ENCODE peak calls at places on chromosomes 1 and 21, in nine cellular contexts. K, M, Q, B, C, U, G, F and W are unnamed samples. For H3K4me1, the result is how much of the 10 kb centered on the place peaks cover.

GRCh38 chr1:220370041-220370700 is 97.9 kb upstream of the RAB3GAP2 start:
- DNase-seq in K (peak), M (no peak), Q (peak), B (peak), C (no peak), U (peak), G (no peak), F (no peak), W (peak)

GRCh38 chr1:39625462-39626273 is 13.8 kb downstream of the HEYL start:
- DNase-seq in K (peak), M (no peak), Q (peak), B (no peak), C (peak), U (no peak), G (no peak), F (peak), W (no peak)

GRCh38 chr1:36134805-36135339 is 9.8 kb upstream of the COL8A2 start:
- DNase-seq in K (peak), M (peak), Q (peak), B (peak), C (peak), U (peak), G (peak), F (peak), W (peak)

GRCh38 chr1:184649500-184649899 is 105.2 kb downstream of the EDEM3 start:
- DNase-seq in K (peak), M (no peak), Q (peak), B (no peak), C (no peak), U (no peak), G (no peak), F (no peak), W (no peak)

GRCh38 chr1:117672756-117673155 is 66.9 kb downstream of the TENT5C start:
- DNase-seq in K (no peak), M (no peak), Q (no peak), B (no peak), C (no peak), U (no peak), G (peak), F (peak), W (no peak)

GRCh38 chr21:26934383-26934782 is 32.5 kb downstream of the ADAMTS5 start:
- DNase-seq in K (no peak), M (no peak), Q (no peak), B (no peak), C (no peak), U (no peak), G (no peak), F (no peak), W (no peak)

GRCh38 chr1:55916480-55916879 is 662.9 kb downstream of the PLPP3 start:
- DNase-seq in K (peak), M (no peak), Q (peak), B (peak), C (no peak), U (no peak), G (no peak), F (no peak), W (no peak)

GRCh38 chr1:110130989-110131388 is 18.7 kb downstream of the UBL4B start:
- DNase-seq in K (no peak), M (no peak), Q (no peak), B (no peak), C (no peak), U (peak), G (no peak), F (no peak), W (no peak)

GRCh38 chr1:100267284-100267683 is 1.3 kb downstream of the RTCA start:
- DNase-seq in K (no peak), M (no peak), Q (no peak), B (no peak), C (no peak), U (no peak), G (no peak), F (no peak), W (no peak)

GRCh38 chr1:183568176-183569041 is 21.9 kb downstream of the NCF2 start:
- DNase-seq in K (no peak), M (no peak), Q (no peak), B (no peak), C (no peak), U (no peak), G (no peak), F (no peak), W (no peak)

GRCh38 chr1:4025752-4026151 is 125.7 kb upstream of the C1orf174 start:
- DNase-seq in K (no peak), M (no peak), Q (no peak), B (no peak), C (no peak), U (no peak), G (no peak), F (no peak), W (no peak)

GRCh38 chr1:197731449-197731848 is 43.8 kb downstream of the DENND1B start:
- DNase-seq in K (no peak), M (no peak), Q (no peak), B (no peak), C (no peak), U (no peak), G (no peak), F (no peak), W (no peak)

GRCh38 chr1:40876891-40877290 is 14.7 kb upstream of the CITED4 start:
- DNase-seq in K (no peak), M (no peak), Q (peak), B (no peak), C (no peak), U (no peak), G (no peak), F (no peak), W (no peak)

GRCh38 chr1:218322762-218323161 is 22.4 kb upstream of the TGFB2 start:
- DNase-seq in K (no peak), M (no peak), Q (no peak), B (no peak), C (no peak), U (no peak), G (no peak), F (no peak), W (no peak)

GRCh38 chr1:74766579-74766978 is 33.6 kb downstream of the TYW3 start:
- DNase-seq in K (no peak), M (no peak), Q (peak), B (no peak), C (no peak), U (no peak), G (no peak), F (no peak), W (no peak)

GRCh38 chr1:108000620-108001105 is 35.7 kb upstream of the VAV3 start:
- DNase-seq in K (peak), M (no peak), Q (peak), B (peak), C (peak), U (no peak), G (no peak), F (peak), W (no peak)

GRCh38 chr1:41045740-41046139 is 24.2 kb upstream of the SLFNL1 start:
- DNase-seq in K (peak), M (no peak), Q (peak), B (peak), C (no peak), U (no peak), G (no peak), F (no peak), W (peak)

GRCh38 chr21:21001591-21002100 is 3.4 kb downstream of the NCAM2 start:
- DNase-seq in K (no peak), M (no peak), Q (no peak), B (no peak), C (no peak), U (no peak), G (no peak), F (no peak), W (no peak)

GRCh38 chr1:16631248-16632043 is 18.1 kb upstream of the NBPF1 start:
- DNase-seq in K (no peak), M (no peak), Q (no peak), B (no peak), C (peak), U (no peak), G (peak), F (peak), W (no peak)

GRCh38 chr1:155080250-155081228 is 1.9 kb downstream of the EFNA3 start:
- DNase-seq in K (no peak), M (no peak), Q (no peak), B (no peak), C (no peak), U (peak), G (peak), F (no peak), W (no peak)

GRCh38 chr1:31621498-31621820 is 4.0 kb downstream of the HCRTR1 start:
- DNase-seq in K (no peak), M (no peak), Q (no peak), B (no peak), C (no peak), U (no peak), G (no peak), F (no peak), W (no peak)

GRCh38 chr21:14977814-14978213 is 87.0 kb downstream of the NRIP1 start:
- DNase-seq in K (no peak), M (no peak), Q (no peak), B (no peak), C (no peak), U (no peak), G (no peak), F (no peak), W (no peak)

GRCh38 chr1:199780948-199781347 is 246.6 kb upstream of the NR5A2 start:
- DNase-seq in K (peak), M (no peak), Q (peak), B (peak), C (no peak), U (no peak), G (no peak), F (no peak), W (no peak)

GRCh38 chr21:44903689-44904088 is 17.0 kb downstream of the ITGB2 start:
- DNase-seq in K (no peak), M (no peak), Q (no peak), B (no peak), C (no peak), U (no peak), G (no peak), F (peak), W (no peak)

GRCh38 chr1:226404063-226404903 is 3.6 kb downstream of the PARP1 start:
- DNase-seq in K (peak), M (no peak), Q (peak), B (no peak), C (no peak), U (no peak), G (peak), F (no peak), W (no peak)

GRCh38 chr1:231550448-231550781 is 21.9 kb downstream of the TSNAX start:
- DNase-seq in K (no peak), M (no peak), Q (no peak), B (peak), C (no peak), U (peak), G (no peak), F (no peak), W (no peak)

GRCh38 chr21:17139696-17140095 is 373.1 kb upstream of the CXADR start:
- DNase-seq in K (peak), M (no peak), Q (no peak), B (peak), C (no peak), U (no peak), G (no peak), F (no peak), W (no peak)

DNA sequence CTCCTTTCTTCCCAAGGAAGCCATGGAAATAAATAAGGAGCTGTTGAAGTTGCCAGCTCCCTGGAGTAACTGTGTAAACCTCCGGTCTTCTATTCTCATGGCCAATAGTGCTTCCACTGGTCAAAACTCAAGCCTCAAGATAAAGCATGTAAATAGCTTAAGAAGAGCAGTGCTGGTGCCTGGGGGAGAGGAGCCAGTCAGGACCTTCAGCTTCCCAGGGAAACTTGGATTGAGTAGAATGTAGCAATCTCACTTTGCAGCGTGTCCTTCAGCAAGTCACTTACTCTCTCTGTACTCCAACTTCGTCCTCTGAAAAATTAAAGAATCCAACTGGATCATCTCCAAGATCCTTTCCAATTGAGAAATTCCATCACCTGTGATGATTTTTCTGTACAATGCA is 44.7 kb downstream of the NAV1 start:
- DNase-seq in K (no peak), M (no peak), Q (no peak), B (no peak), C (no peak), U (no peak), G (no peak), F (no peak), W (no peak)
- H3K4me1 ChIP-seq in K (under half), M (under half), Q (under half), B (under half), C (under half), U (under half), G (under half), F (under half), W (under half)

DNA sequence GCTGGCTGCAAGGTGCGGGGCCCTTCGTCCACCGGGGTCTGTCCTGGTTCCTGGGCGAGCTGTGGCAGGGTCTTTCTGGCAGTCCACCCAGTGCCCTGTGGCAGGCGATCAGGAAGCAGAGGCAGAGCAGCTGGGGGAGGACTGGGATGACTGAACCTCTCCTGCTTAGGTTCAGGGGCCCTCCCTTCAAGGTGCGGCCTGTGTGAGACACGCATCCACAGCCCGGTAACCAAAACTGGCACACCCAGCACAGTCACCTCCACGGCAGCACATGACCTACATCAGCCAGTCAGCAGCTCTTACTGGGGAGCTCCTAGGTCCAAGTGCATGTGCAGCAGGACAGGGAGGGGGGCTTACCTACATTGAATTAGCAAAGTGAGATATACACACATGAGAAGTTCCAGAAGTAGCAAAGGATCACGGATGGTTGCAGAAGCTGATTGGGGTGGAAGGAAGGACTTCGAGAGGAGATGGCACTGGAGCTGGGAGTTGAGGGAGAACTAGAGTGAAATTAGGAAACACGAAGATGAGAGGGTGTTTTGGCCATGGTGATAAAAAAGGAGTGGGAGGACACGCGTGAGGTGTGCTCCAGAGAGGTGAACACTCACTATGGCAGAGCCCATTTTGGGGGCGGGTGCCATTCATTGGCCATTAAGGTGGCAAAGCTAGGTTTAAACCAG is 51.4 kb upstream of the IRF2BP2 start:
- DNase-seq in K (no peak), M (no peak), Q (no peak), B (no peak), C (no peak), U (no peak), G (no peak), F (no peak), W (no peak)
- H3K27ac ChIP-seq in K (no peak), M (no peak), Q (no peak), B (no peak), C (no peak), U (no peak), G (no peak), F (no peak), W (peak)

DNA sequence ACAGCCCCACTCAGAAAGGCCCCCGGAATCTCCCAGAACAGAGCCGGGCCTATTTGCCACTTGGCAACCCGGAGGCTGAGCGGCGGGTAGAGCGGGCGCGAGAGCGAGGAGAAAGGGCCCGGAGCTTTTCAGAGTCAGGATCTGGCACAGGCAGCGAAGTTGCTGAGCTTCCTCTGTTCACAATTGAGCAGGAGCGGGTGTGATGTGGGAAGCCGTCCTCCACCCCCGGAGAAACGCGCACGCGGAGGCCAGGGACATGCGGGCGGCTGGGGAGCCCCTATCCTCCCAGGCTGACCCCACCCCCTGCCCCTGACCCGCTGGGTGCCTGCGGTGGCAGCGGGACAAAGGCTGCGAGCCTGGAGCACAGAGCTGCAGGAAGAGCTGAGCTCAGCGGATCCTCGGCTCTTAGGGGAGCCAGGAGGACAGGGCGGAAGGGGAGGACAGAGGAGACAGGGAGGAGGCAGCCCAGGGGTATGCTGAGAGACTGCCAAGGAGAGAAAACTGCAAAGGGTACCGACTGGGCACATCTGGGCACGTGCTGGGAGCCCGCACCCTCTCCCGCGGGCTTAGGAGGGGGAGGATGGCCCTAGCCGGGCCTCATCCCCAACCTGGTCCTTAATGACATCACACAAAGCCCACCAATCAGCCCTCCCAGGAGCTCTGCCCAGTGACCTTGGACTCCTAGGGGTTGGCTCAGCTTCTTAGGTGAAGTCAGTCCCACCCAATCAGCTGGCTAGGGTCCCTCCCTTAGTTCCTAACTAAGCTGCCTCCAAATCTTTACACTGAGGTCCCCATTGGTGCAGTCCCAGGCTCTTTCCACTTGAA is 9.3 kb downstream of the KIF21B start:
- DNase-seq in K (no peak), M (no peak), Q (no peak), B (no peak), C (no peak), U (peak), G (no peak), F (no peak), W (no peak)
- H3K4me1 ChIP-seq in K (under half), M (under half), Q (under half), B (under half), C (under half), U (half or more), G (half or more), F (under half), W (under half)

DNA sequence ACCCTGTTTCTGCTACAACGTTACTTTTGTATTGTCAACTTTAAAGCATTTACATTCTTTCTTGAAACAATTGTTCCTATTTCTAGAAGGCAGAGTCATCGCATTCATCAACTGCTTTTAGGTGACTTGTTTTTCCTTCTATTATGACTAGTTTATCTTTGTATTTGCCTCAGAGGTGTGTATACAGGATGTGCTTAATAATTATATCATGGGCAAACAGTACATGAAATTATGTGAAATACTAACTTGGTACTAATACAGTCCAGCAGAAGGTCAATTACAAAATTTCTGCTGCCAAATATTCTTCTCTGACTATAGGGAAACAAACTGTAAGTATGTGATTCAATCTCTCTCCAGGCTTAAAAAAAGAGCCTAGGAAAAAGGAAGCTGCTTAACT is 101.6 kb downstream of the C4BPA start:
- DNase-seq in K (no peak), M (no peak), Q (no peak), B (no peak), C (no peak), U (no peak), G (no peak), F (no peak), W (no peak)
- H3K27ac ChIP-seq in K (no peak), M (no peak), Q (no peak), B (no peak), C (peak), U (no peak), G (no peak), F (peak), W (no peak)

GRCh38 chr1:37553927-37554808 is at the start of gene SNIP1:
- DNase-seq in K (peak), M (peak), Q (peak), B (peak), C (peak), U (peak), G (peak), F (peak), W (peak)
- H3K4me1 ChIP-seq in K (under half), M (under half), Q (under half), B (under half), C (under half), U (under half), G (under half), F (half or more), W (under half)

GRCh38 chr1:164587617-164588367 is 28.8 kb downstream of the PBX1 start:
- DNase-seq in K (no peak), M (no peak), Q (no peak), B (no peak), C (no peak), U (peak), G (no peak), F (no peak), W (no peak)
- H3K27ac ChIP-seq in K (no peak), M (no peak), Q (peak), B (no peak), C (peak), U (peak), G (no peak), F (peak), W (no peak)

GRCh38 chr1:156497743-156498446 is 2.7 kb downstream of the MEF2D start:
- DNase-seq in K (no peak), M (no peak), Q (no peak), B (no peak), C (peak), U (no peak), G (no peak), F (no peak), W (no peak)
- H3K4me1 ChIP-seq in K (under half), M (under half), Q (under half), B (under half), C (half or more), U (under half), G (half or more), F (half or more), W (under half)

GRCh38 chr1:243959998-243960397 is 91.1 kb upstream of the ZBTB18 start:
- DNase-seq in K (no peak), M (no peak), Q (no peak), B (no peak), C (no peak), U (no peak), G (no peak), F (no peak), W (no peak)
- H3K27ac ChIP-seq in K (no peak), M (no peak), Q (no peak), B (no peak), C (no peak), U (no peak), G (no peak), F (no peak), W (no peak)

GRCh38 chr21:42481169-42481568 is 14.9 kb downstream of the RSPH1 start:
- DNase-seq in K (no peak), M (no peak), Q (no peak), B (no peak), C (no peak), U (no peak), G (no peak), F (no peak), W (no peak)

GRCh38 chr21:42486551-42486950 is 9.5 kb downstream of the RSPH1 start:
- DNase-seq in K (no peak), M (no peak), Q (no peak), B (peak), C (no peak), U (no peak), G (peak), F (no peak), W (no peak)

GRCh38 chr21:42486120-42486519 is 9.9 kb downstream of the RSPH1 start:
- DNase-seq in K (no peak), M (no peak), Q (no peak), B (no peak), C (no peak), U (no peak), G (peak), F (no peak), W (no peak)

GRCh38 chr21:42489006-42489563 is 6.9 kb downstream of the RSPH1 start:
- DNase-seq in K (no peak), M (no peak), Q (no peak), B (no peak), C (no peak), U (no peak), G (peak), F (no peak), W (no peak)

DNA sequence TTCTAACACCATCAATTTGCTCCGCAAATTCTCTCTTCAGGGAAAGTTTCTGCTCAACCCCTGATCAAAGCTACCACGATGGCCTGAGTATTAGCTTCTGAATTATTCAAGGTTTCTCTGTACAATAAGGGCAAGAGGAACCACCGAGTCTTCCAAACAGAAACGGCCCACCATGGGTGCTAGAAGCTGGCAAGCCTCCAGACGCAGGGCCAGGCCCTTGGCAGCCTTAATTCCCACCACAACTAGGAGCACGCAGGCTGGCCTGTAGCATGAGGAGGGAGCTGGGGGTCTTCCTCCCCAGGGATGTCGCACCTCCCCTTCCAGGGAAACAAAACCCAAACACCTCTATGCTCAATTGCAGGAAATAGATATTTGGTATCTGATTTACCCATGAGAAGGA is 11.1 kb downstream of the RSPH1 start:
- DNase-seq in K (no peak), M (no peak), Q (no peak), B (no peak), C (no peak), U (no peak), G (peak), F (no peak), W (no peak)
- H3K4me1 ChIP-seq in K (under half), M (under half), Q (under half), B (under half), C (under half), U (under half), G (under half), F (under half), W (under half)